ENCODE peak calls at places on chromosomes 12 and 14, in eight cellular contexts. I is activated gamma-delta T cell treated with anti-CD3 and anti-CD28 coated beads, Interleukin-2, amount 50 U/mL, for 16 hours; T is substantia nigra; S is activated CD8-positive, alpha-beta memory T cell treated with anti-CD3 and anti-CD28 coated beads for 4 hours; J is GOT3; R is kidney glomerular epithelial cell; H is endodermal cell; M is NCI-H1436. W is an unnamed sample.

GRCh38 chr12:11171953-11172675 is 1.1 kb downstream of the SMIM10L1 start:
- DNase-seq in I (no peak), T (no peak), S (no peak), J (no peak), R (peak), H (no peak), M (no peak), W (no peak)

GRCh38 chr12:127504874-127505273 is 762.1 kb upstream of the TMEM132C start:
- DNase-seq in I (no peak), T (no peak), S (no peak), J (no peak), R (no peak), H (no peak), M (no peak), W (no peak)

GRCh38 chr12:66240106-66240820 is 51.2 kb downstream of the IRAK3 start:
- DNase-seq in I (no peak), T (no peak), S (no peak), J (no peak), R (no peak), H (no peak), M (no peak), W (no peak)

GRCh38 chr14:72926292-72927028 is at the start of gene DCAF4:
- DNase-seq in I (peak), T (peak), S (peak), J (peak), R (peak), H (peak), M (peak), W (peak)

GRCh38 chr12:44972746-44973421 is 78.0 kb downstream of the DBX2 start:
- DNase-seq in I (no peak), T (no peak), S (no peak), J (no peak), R (peak), H (peak), M (no peak), W (no peak)

GRCh38 chr12:118455327-118455726 is 79.0 kb downstream of the SUDS3 start:
- DNase-seq in I (no peak), T (no peak), S (no peak), J (no peak), R (no peak), H (no peak), M (no peak), W (no peak)

GRCh38 chr14:99055816-99056215 is 216.2 kb downstream of the BCL11B start:
- DNase-seq in I (peak), T (no peak), S (peak), J (no peak), R (no peak), H (no peak), M (no peak), W (no peak)

GRCh38 chr14:70555890-70556289 is 21.1 kb upstream of the ADAM20 start:
- DNase-seq in I (no peak), T (no peak), S (no peak), J (no peak), R (peak), H (peak), M (no peak), W (no peak)

GRCh38 chr12:16027012-16027411 is 115.9 kb downstream of the DERA start:
- DNase-seq in I (no peak), T (no peak), S (no peak), J (no peak), R (no peak), H (no peak), M (no peak), W (no peak)

GRCh38 chr12:91870872-91871707 is 274.6 kb downstream of the BTG1 start:
- DNase-seq in I (no peak), T (no peak), S (no peak), J (no peak), R (no peak), H (no peak), M (no peak), W (no peak)

GRCh38 chr14:35643513-35643912 is 109.5 kb downstream of the INSM2 start:
- DNase-seq in I (no peak), T (no peak), S (no peak), J (no peak), R (no peak), H (no peak), M (no peak), W (no peak)

GRCh38 chr14:103641181-103641580 is 12.2 kb downstream of the KLC1 start:
- DNase-seq in I (no peak), T (no peak), S (no peak), J (no peak), R (no peak), H (no peak), M (no peak), W (peak)

GRCh38 chr12:111927346-111927745 is 85.3 kb downstream of the MAPKAPK5 start:
- DNase-seq in I (no peak), T (no peak), S (no peak), J (no peak), R (no peak), H (no peak), M (no peak), W (no peak)

GRCh38 chr12:108099778-108100177 is 29.3 kb upstream of the WSCD2 start:
- DNase-seq in I (no peak), T (no peak), S (no peak), J (no peak), R (peak), H (no peak), M (no peak), W (no peak)

GRCh38 chr12:1808036-1808797 is 12.1 kb upstream of the LRTM2 start:
- DNase-seq in I (no peak), T (no peak), S (no peak), J (no peak), R (no peak), H (no peak), M (no peak), W (no peak)

GRCh38 chr14:49670475-49670874 is 17.5 kb downstream of the POLE2 start:
- DNase-seq in I (no peak), T (no peak), S (no peak), J (no peak), R (no peak), H (no peak), M (no peak), W (no peak)

GRCh38 chr12:117367006-117367638 is 5.7 kb upstream of the NOS1 start:
- DNase-seq in I (peak), T (peak), S (no peak), J (no peak), R (peak), H (peak), M (peak), W (peak)

GRCh38 chr12:28253175-28253641 is 63.0 kb downstream of the CCDC91 start:
- DNase-seq in I (no peak), T (no peak), S (no peak), J (no peak), R (peak), H (no peak), M (no peak), W (no peak)

GRCh38 chr14:38553586-38553985 is 297.7 kb upstream of the CLEC14A start:
- DNase-seq in I (no peak), T (no peak), S (no peak), J (no peak), R (peak), H (no peak), M (no peak), W (peak)

GRCh38 chr12:108306014-108306501 is 33.1 kb downstream of the CMKLR1 start:
- DNase-seq in I (no peak), T (no peak), S (no peak), J (no peak), R (peak), H (no peak), M (no peak), W (peak)

GRCh38 chr14:39474416-39474911 is 42.2 kb upstream of the FBXO33 start:
- DNase-seq in I (no peak), T (no peak), S (no peak), J (no peak), R (peak), H (no peak), M (no peak), W (no peak)

GRCh38 chr12:46332260-46332659 is 40.3 kb downstream of the SLC38A2 start:
- DNase-seq in I (no peak), T (no peak), S (no peak), J (no peak), R (no peak), H (no peak), M (no peak), W (no peak)

GRCh38 chr14:103801459-103801858 is 45.9 kb downstream of the PPP1R13B start:
- DNase-seq in I (no peak), T (no peak), S (no peak), J (no peak), R (peak), H (no peak), M (no peak), W (peak)

GRCh38 chr12:132623072-132623869 is 4.7 kb downstream of the P2RX2 start:
- DNase-seq in I (no peak), T (no peak), S (no peak), J (no peak), R (no peak), H (no peak), M (no peak), W (no peak)

GRCh38 chr12:51419473-51420228 is 5.0 kb upstream of the SLC4A8 start:
- DNase-seq in I (no peak), T (no peak), S (no peak), J (no peak), R (no peak), H (peak), M (peak), W (no peak)

GRCh38 chr14:104345316-104346111 is 207.1 kb downstream of the KIF26A start:
- DNase-seq in I (no peak), T (no peak), S (no peak), J (no peak), R (no peak), H (peak), M (no peak), W (no peak)

W was measured in kidney epithelial cell.